ENCODE peak calls at places on chromosome 17, in four cellular contexts. Z is A549, D is GM23338, F is HepG2. E is an unnamed sample.

GRCh38 chr17:18184143-18185007 is 747 bp downstream of the ALKBH5 start:
- DNase-seq in Z (no peak), D (peak; percentile 70), F (no peak), E (no peak)

GRCh38 chr17:6556121-6557039 is at the start of gene PITPNM3:
- DNase-seq in F (no peak), D (peak; percentile 66), Z (no peak), E (no peak)

GRCh38 chr17:892958-893357 is 86.6 kb downstream of the NXN start:
- DNase-seq in F (no peak), D (no peak), Z (no peak), E (no peak)

GRCh38 chr17:79075861-79076406 is 1.3 kb downstream of the ENGASE start:
- DNase-seq in F (no peak), Z (no peak), D (no peak), E (no peak)

GRCh38 chr17:43021739-43022512 is at the start of gene VAT1:
- DNase-seq in D (peak; percentile 92), Z (peak; percentile 94), F (peak; percentile 72), E (no peak)

GRCh38 chr17:83030432-83030831 is 49.0 kb upstream of the METRNL start:
- DNase-seq in F (no peak), D (no peak), Z (no peak), E (no peak)

GRCh38 chr17:59498421-59499307 is 66.7 kb upstream of the DHX40 start:
- DNase-seq in F (peak; percentile 33), D (no peak), Z (no peak), E (no peak)

GRCh38 chr17:6936370-6937028 is 59.4 kb upstream of the ALOX12 start:
- DNase-seq in F (no peak), Z (no peak), D (peak; percentile 59), E (no peak)

GRCh38 chr17:80931421-80932265 is 60.0 kb upstream of the CHMP6 start:
- DNase-seq in F (no peak), D (peak; percentile 86), Z (no peak), E (no peak)

GRCh38 chr17:74950207-74950606 is 14.5 kb downstream of the OTOP3 start:
- DNase-seq in D (no peak), F (no peak), Z (no peak), E (no peak)

GRCh38 chr17:45648642-45649041 is 135.5 kb upstream of the CRHR1 start:
- DNase-seq in D (peak; percentile 76), Z (no peak), F (no peak), E (no peak)

GRCh38 chr17:30290696-30291570 is 811 bp downstream of the BLMH start:
- DNase-seq in Z (peak; percentile 74), D (peak; percentile 70), F (peak; percentile 35), E (no peak)

GRCh38 chr17:28421775-28422305 is 15.8 kb upstream of the SLC46A1 start:
- DNase-seq in F (no peak), Z (no peak), D (no peak), E (no peak)

GRCh38 chr17:14545156-14545906 is 244.4 kb downstream of the HS3ST3B1 start:
- DNase-seq in F (no peak), D (no peak), Z (no peak), E (no peak)

GRCh38 chr17:30321314-30321713 is 12.5 kb downstream of the TMIGD1 start:
- DNase-seq in F (no peak), D (no peak), Z (no peak), E (no peak)

GRCh38 chr17:11921296-11921695 is 76.0 kb downstream of the ZNF18 start:
- DNase-seq in D (no peak), F (no peak), Z (no peak), E (no peak)

GRCh38 chr17:29836643-29837042 is 93.4 kb downstream of the SSH2 start:
- DNase-seq in F (no peak), Z (no peak), D (no peak), E (no peak)

GRCh38 chr17:38750312-38751121 is 2.0 kb upstream of the PSMB3 start:
- DNase-seq in F (peak; percentile 50), D (peak; percentile 74), Z (no peak), E (no peak)

GRCh38 chr17:2656293-2656692 is 55.3 kb downstream of the CLUH start:
- DNase-seq in F (no peak), D (no peak), Z (no peak), E (no peak)

DNA sequence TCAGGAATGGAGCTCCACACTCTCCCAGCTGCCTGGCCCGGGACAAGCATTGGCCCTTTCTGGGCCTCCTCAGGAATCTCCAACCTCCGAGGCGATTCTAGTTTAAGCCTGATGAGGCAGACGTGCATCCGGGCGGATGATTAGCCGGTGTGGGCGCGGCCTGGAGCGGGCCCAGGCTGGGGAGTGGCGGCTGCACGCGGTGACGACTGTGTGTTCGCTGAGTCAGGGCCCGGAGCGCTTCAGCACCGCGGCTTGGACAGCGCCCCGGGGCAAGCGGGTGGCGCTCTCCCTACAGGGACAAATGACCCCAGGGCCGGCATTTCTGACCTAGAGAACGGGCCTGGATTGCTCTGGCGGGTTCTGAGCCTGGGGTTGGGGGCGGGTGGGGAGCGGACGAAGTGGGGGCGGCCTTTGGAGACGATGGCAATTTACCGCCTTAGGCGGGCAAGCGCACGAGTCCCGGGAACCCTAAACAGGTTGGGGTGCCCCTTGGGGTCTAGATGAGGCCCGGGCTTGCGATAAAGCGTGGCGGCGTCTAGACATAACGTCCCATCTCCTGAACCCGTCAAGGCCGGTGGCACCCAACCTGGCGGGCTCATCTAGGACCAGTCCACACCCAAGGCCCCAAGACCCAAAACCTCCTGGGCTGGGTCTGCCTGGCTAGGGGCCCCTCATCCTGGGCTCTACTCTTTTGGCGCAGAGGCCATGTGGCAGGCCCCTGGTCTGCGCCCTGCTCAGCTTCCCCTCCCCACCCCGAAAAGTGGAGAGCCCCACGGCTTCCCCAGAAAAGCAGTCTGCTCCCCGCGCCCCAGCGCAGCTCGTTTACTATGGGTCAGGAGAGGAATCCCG is 22.3 kb upstream of the ZNHIT3 start:
- DNase-seq in D (peak; percentile 97), Z (peak; percentile 74), F (peak; percentile 45), E (no peak)
- TF ChIP-seq JUNB in D (no peak), Z (no peak), F (no peak), E (no peak)

GRCh38 chr17:34733351-34733750 is 154.0 kb downstream of the TMEM132E start:
- DNase-seq in F (no peak), Z (no peak), D (no peak), E (no peak)
- TF ChIP-seq JUNB in F (no peak), Z (no peak), D (no peak), E (no peak)

DNA sequence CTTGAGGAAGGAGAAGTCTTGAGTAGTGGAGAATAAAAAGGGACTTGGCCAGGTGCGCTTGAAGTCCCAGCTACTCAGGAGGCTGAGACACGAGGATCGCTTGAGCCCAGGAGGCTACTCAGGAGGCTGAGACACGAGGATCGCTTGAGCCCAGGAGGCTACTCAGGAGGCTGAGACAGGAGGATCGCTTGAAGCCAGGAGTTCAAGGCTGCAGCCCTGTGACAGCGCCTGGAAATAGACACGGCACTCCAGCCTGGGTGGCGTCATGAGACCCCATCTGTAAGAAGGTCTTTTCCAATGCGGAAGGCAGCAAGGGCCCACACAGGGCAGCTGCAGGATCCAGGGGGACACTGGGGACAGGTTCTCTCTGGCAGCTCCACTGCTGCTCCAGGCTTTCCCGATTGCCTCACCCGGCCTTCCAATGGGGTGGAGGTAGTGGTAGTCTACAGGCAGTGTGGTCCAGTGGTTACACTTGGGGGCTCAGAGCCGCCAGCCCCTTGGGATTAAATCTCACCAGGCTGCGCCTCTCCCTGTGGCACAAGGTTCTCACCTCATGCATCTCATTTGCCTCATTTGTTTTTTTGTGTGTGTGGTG is 143.4 kb downstream of the SEC14L1 start:
- DNase-seq in D (no peak), F (no peak), Z (no peak), E (no peak)
- TF ChIP-seq JUNB in D (no peak), F (no peak), Z (no peak), E (no peak)

GRCh38 chr17:36593651-36594316 is 2.1 kb downstream of the DHRS11 start:
- DNase-seq in D (no peak), F (no peak), Z (no peak), E (no peak)
- TF ChIP-seq JUNB in D (no peak), F (no peak), Z (no peak), E (no peak)

GRCh38 chr17:76414334-76415295 is 30.2 kb downstream of the SPHK1 start:
- DNase-seq in Z (no peak), D (no peak), F (no peak), E (no peak)
- TF ChIP-seq JUNB in Z (no peak), D (no peak), F (no peak), E (no peak)

GRCh38 chr17:65530158-65530984 is 31.1 kb downstream of the AXIN2 start:
- DNase-seq in F (no peak), Z (no peak), D (no peak), E (no peak)
- TF ChIP-seq JUNB in F (no peak), Z (no peak), D (no peak), E (no peak)